ENCODE peak calls at places on chromosomes 11 and 22, in seven cellular contexts. A, W, V, U, Y, K and Q are unnamed samples.

GRCh38 chr22:36349726-36350125 is 38.0 kb downstream of the MYH9 start:
- DNase-seq in A (no peak), W (no peak), V (no peak), U (no peak), Y (no peak), K (no peak), Q (no peak)

GRCh38 chr11:67571443-67571842 is 12.2 kb upstream of the GSTP1 start:
- DNase-seq in A (no peak), W (no peak), V (no peak), U (no peak), Y (no peak), K (no peak), Q (no peak)

GRCh38 chr11:102733232-102733875 is 8.6 kb upstream of the MMP8 start:
- DNase-seq in A (peak), W (peak), V (peak), U (peak), Y (no peak), K (peak), Q (peak)

GRCh38 chr11:63871962-63872832 is 33.3 kb downstream of the MARK2 start:
- DNase-seq in A (peak), W (peak), V (no peak), U (peak), Y (peak), K (peak), Q (peak)

GRCh38 chr11:112523477-112523876 is 262.8 kb upstream of the PLET1 start:
- DNase-seq in A (no peak), W (peak), V (no peak), U (no peak), Y (no peak), K (no peak), Q (no peak)

GRCh38 chr11:118260353-118260752 is 3.7 kb downstream of the MPZL2 start:
- DNase-seq in A (no peak), W (no peak), V (no peak), U (no peak), Y (no peak), K (no peak), Q (no peak)

GRCh38 chr11:61293869-61294716 is 1.0 kb downstream of the VWCE start:
- DNase-seq in A (peak), W (peak), V (no peak), U (peak), Y (no peak), K (no peak), Q (peak)

GRCh38 chr22:30204742-30205111 is 41.8 kb downstream of the LIF start:
- DNase-seq in A (no peak), W (peak), V (no peak), U (no peak), Y (no peak), K (no peak), Q (no peak)

GRCh38 chr11:111762981-111763643 is 3.1 kb downstream of the PPP2R1B start:
- DNase-seq in A (no peak), W (no peak), V (no peak), U (no peak), Y (no peak), K (no peak), Q (no peak)

GRCh38 chr11:131373326-131373725 is 2.9 kb downstream of the NTM start:
- DNase-seq in A (no peak), W (no peak), V (no peak), U (no peak), Y (no peak), K (no peak), Q (no peak)

GRCh38 chr11:74650498-74650897 is 58.1 kb downstream of the POLD3 start:
- DNase-seq in A (no peak), W (no peak), V (no peak), U (no peak), Y (no peak), K (no peak), Q (no peak)

GRCh38 chr11:64759131-64759721 is 548 bp downstream of the PYGM start:
- DNase-seq in A (peak), W (peak), V (no peak), U (no peak), Y (no peak), K (peak), Q (no peak)

GRCh38 chr11:70876685-70877084 is 375.7 kb downstream of the SHANK2 start:
- DNase-seq in A (no peak), W (no peak), V (no peak), U (no peak), Y (no peak), K (no peak), Q (no peak)

GRCh38 chr11:6703247-6704063 is 20.3 kb upstream of the MRPL17 start:
- DNase-seq in A (peak), W (peak), V (no peak), U (no peak), Y (no peak), K (peak), Q (no peak)

GRCh38 chr22:23579280-23579679 is 810 bp downstream of the IGLL1 start:
- DNase-seq in A (no peak), W (no peak), V (no peak), U (no peak), Y (no peak), K (no peak), Q (no peak)

GRCh38 chr22:23578306-23578705 is 1.8 kb downstream of the IGLL1 start:
- DNase-seq in A (no peak), W (no peak), V (no peak), U (no peak), Y (no peak), K (no peak), Q (no peak)

GRCh38 chr22:23579870-23580585 is at the start of gene IGLL1:
- DNase-seq in A (no peak), W (no peak), V (no peak), U (no peak), Y (no peak), K (no peak), Q (no peak)

GRCh38 chr22:23581252-23581634 is 1.2 kb upstream of the IGLL1 start:
- DNase-seq in A (no peak), W (no peak), V (no peak), U (no peak), Y (no peak), K (no peak), Q (no peak)

DNA sequence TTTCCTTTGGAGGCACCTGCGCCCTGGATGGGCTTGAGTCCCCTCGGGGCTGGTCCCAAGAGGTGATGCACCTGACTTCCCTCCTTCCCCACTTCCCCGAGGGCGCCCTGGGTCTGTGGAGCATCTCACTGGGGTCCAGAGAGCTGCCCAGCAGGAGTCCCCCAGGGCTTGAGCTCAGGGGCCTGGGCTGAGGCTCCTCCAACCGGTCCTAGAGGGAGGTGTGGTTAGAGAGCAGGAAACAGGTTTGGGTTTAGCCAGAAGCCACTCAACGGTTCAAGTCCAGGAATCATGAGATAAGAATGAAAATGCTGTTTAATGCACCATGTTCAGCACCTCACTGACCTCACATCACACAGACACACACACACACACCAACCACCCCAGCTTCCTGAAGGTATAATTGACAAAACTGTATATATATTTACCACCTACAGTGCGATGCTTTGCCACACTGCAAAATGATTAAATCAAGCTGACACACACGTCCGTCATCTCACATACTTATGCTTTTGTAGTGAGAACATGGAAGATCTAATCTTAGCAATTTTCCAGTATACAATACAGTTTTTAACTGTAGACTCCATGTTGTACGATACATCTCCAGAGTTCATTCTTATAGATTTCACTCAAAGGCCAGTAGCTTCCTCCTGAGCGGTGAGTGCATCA is 629 bp upstream of the IGLL1 start:
- DNase-seq in A (no peak), W (no peak), V (no peak), U (no peak), Y (no peak), K (no peak), Q (no peak)
- TF ChIP-seq TAF1 in A (no peak), W (no peak), V (no peak), U (no peak), Y (no peak), K (no peak), Q (no peak)

DNA sequence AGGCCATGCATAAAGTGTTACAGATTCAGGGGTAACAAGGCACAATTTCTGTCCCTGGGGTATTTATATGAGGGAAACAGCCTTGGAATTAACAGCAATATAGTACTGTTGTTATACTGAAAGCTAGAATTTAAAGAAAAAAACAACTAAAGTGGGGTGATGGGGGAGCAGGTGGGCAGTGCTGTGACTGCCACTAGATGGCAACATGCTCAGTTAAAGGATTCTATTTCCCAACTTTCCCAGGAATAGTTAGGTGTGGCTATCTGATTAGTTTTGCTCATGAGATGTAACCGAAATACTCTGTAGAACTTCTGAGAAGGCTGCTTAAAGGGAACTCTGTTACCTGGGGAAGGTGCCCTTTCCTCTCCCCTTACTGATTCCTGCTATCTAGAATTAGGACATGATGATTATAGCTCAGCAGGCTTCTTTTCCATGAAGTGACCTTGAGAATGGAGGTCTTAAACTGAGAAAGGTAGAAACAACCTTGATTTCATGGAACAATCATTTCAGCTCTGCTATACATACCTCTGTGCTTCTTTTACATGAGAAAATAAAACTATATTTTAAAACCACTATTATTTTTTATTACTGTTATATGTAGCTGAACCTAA is 102.6 kb downstream of the RELT start:
- DNase-seq in A (peak), W (peak), V (no peak), U (no peak), Y (no peak), K (peak), Q (no peak)
- TF ChIP-seq TAF1 in A (no peak), W (no peak), V (no peak), U (no peak), Y (no peak), K (no peak), Q (no peak)

GRCh38 chr22:44098966-44099530 is 74.9 kb downstream of the PARVB start:
- DNase-seq in A (no peak), W (no peak), V (no peak), U (no peak), Y (no peak), K (no peak), Q (no peak)
- TF ChIP-seq TAF1 in A (no peak), W (no peak), V (no peak), U (no peak), Y (no peak), K (no peak), Q (no peak)

GRCh38 chr22:22812031-22812905 is 75.3 kb upstream of the IGLL5 start:
- DNase-seq in A (no peak), W (no peak), V (no peak), U (no peak), Y (no peak), K (no peak), Q (no peak)
- TF ChIP-seq TAF1 in A (no peak), W (no peak), V (no peak), U (no peak), Y (no peak), K (no peak), Q (no peak)

DNA sequence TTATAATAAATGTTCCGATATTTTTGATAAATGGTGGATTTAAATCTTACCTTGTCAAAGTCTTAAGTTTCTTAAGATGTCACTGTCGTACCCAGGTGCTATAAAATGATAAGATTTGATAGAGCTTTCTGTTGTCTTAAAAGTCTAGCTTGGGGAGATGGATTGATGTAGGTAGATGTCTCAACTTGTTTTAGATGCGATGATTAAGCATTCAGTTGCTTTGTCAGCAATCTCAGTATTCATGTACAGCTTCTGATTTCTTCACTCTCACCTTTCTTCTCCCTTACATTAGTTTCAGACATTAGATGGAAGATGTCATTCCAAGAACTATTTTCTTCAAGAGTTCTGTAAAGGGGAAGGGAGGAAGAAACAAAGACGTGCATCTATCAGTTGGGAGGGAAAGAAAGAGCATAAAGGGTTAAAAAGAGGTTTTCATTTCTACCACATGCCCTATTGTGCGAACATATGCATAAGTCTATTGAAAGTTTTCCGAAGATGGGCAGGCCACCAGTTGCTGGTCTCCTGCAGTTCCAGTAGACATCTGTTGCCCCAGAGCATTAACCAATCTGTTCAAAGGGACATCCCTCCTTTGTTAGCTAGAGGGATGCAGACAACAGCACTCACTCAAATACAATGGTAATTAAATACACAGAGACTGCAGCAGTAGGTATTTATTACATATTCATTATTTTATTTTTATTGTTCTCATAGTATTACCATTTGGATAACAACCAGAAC is 38.4 kb downstream of the ZC3H12C start:
- DNase-seq in A (no peak), W (no peak), V (no peak), U (no peak), Y (no peak), K (no peak), Q (no peak)
- TF ChIP-seq TAF1 in A (no peak), W (no peak), V (no peak), U (no peak), Y (no peak), K (no peak), Q (no peak)

GRCh38 chr11:45810431-45811108 is 5.6 kb downstream of the SLC35C1 start:
- DNase-seq in A (no peak), W (no peak), V (no peak), U (no peak), Y (no peak), K (no peak), Q (no peak)

GRCh38 chr11:45811571-45812290 is 6.8 kb downstream of the SLC35C1 start:
- DNase-seq in A (no peak), W (no peak), V (no peak), U (no peak), Y (no peak), K (no peak), Q (no peak)

GRCh38 chr11:45807792-45808238 is 2.9 kb downstream of the SLC35C1 start:
- DNase-seq in A (no peak), W (no peak), V (no peak), U (no peak), Y (no peak), K (no peak), Q (no peak)

GRCh38 chr11:45811109-45811435 is 6.1 kb downstream of the SLC35C1 start:
- DNase-seq in A (no peak), W (no peak), V (no peak), U (no peak), Y (no peak), K (no peak), Q (no peak)

DNA sequence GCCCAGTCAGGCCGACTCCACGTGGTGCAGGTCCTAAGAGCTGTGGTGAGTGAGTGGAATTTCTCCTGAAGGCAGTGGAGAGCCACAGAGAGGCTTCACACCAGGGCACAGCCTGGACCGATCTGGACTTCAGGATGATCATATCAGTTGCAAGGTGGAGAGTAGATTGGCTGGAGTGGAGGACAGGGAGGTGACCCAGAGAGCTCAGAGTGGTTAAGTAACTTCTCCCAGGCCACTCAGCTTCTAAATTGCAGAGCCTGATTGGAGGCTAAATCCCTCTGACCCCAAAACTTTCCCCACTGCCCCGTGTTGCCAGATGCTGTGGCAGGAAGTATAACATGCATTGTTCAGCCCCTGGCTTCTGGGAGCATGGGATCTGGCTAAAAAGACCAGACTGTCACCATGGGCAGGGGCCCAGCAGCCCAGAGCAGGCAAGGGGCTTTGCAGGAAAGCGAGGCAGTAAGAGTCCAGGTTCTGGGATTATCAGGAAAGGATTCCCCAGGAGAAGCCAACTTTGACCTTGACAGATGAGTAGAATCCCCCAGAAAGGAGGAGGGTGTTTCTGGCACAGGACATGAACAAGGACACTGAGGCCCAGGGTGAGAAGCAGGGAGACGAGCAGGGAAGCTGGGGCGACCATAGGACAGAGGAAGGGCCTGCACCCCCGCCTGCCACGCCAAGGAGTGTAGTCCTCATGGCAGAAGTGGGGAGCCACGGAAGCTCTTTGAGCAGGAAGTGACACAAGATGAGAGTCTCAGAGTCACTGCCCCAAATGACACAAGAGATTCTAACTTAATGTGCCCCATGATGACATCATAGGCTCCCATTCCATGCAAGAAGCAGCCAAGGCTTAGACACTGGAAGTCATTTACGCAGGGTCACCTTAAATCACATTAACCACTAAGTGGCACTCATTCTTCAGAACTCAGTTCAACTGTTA is 4.8 kb downstream of the SLC35C1 start:
- DNase-seq in A (no peak), W (no peak), V (no peak), U (no peak), Y (no peak), K (no peak), Q (no peak)
- TF ChIP-seq TAF1 in A (no peak), W (no peak), V (no peak), U (no peak), Y (no peak), K (no peak), Q (no peak)

DNA sequence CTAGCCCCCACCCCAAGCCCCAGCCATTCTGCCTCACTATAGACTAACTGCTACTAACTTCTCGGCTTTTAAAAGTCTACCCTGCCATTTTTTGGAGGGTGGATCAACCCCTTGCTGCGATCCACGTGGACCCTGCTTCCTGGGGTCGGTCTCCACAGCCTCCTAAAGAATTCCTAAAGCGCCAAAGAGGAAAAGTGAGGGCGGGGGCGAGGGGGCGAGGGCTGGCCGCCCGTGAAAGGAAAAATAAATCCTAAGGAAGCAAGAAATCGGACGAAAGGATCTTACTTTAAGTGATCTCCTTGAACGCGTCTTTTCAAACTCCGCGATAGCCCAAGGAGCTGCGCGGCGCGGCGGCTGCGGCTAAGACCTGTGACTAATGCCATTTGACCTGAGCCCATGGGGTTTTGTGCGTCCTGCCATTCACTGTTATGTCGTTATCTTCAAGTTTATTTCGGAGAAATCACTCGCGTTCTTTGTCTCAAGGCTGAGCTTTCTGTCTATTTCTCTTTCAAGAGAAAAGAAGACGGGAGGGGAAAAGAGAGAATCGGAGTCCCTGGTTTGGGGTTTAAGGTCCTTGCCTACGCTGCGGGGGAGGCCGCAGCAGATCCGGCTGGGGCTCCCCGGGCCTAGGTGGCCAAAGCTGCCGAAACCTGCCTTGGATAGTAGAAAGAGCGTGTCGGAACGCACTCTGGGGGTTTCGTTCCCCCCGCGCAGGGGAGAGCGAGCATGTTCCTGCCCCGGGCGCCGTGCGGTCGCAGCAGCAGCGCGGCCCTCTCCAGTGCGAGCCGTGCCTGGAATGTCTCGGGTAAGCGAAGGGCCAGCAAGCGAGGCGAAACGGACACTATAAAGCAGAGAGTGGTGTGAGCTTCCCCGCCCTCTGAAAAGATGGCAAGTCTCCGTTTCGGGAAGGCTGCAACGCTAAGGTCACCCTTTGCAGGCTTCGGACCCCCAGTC is 2.8 kb upstream of the DBX1 start:
- DNase-seq in A (no peak), W (peak), V (no peak), U (no peak), Y (no peak), K (no peak), Q (no peak)
- TF ChIP-seq TAF1 in A (no peak), W (no peak), V (no peak), U (no peak), Y (no peak), K (no peak), Q (no peak)